ENCODE peak calls at places on chromosome 19, in four cellular contexts. U is adrenal gland, F is ascending aorta, T is psoas muscle. V is an unnamed sample. For H3K4me1, the result is how much of the 10 kb centered on the place peaks cover.

GRCh38 chr19:5563941-5564612 is 3.7 kb downstream of the TINCR start:
- DNase-seq in F (no peak), U (no peak), T (no peak), V (no peak)

GRCh38 chr19:36120092-36120983 is 5.1 kb downstream of the TBCB start:
- DNase-seq in U (no peak), T (no peak), F (no peak), V (no peak)

GRCh38 chr19:35344511-35345031 is 3.1 kb upstream of the FFAR1 start:
- DNase-seq in T (no peak), U (no peak), F (peak), V (peak)

GRCh38 chr19:35354898-35355297 is 3.4 kb upstream of the FFAR3 start:
- DNase-seq in F (no peak), U (no peak), T (no peak), V (no peak)

GRCh38 chr19:4304509-4305252 is at the start of gene FSD1:
- DNase-seq in T (no peak), U (no peak), F (no peak), V (no peak)

GRCh38 chr19:55451522-55452380 is 8.7 kb upstream of the SHISA7 start:
- DNase-seq in T (no peak), F (no peak), U (no peak), V (no peak)

GRCh38 chr19:55196803-55197202 is 12.5 kb downstream of the PTPRH start:
- DNase-seq in F (no peak), T (no peak), U (no peak), V (no peak)

GRCh38 chr19:43486412-43486811 is 18.1 kb downstream of the PHLDB3 start:
- DNase-seq in T (no peak), U (no peak), F (no peak), V (no peak)

GRCh38 chr19:13101590-13102415 is 855 bp downstream of the LYL1 start:
- DNase-seq in U (no peak), T (no peak), F (peak), V (no peak)

GRCh38 chr19:5669212-5669611 is 11.1 kb downstream of the MICOS13 start:
- DNase-seq in U (no peak), F (no peak), T (no peak), V (no peak)

GRCh38 chr19:1244693-1245451 is 3.3 kb downstream of the ATP5F1D start:
- DNase-seq in F (no peak), U (peak), T (peak), V (peak)
- H3K4me1 ChIP-seq in F (half or more), U (half or more), T (half or more), V (half or more)

GRCh38 chr19:2053601-2054389 is 2.8 kb upstream of the MKNK2 start:
- DNase-seq in U (no peak), T (peak), F (no peak), V (peak)
- H3K4me1 ChIP-seq in U (under half), T (under half), F (under half), V (half or more)

DNA sequence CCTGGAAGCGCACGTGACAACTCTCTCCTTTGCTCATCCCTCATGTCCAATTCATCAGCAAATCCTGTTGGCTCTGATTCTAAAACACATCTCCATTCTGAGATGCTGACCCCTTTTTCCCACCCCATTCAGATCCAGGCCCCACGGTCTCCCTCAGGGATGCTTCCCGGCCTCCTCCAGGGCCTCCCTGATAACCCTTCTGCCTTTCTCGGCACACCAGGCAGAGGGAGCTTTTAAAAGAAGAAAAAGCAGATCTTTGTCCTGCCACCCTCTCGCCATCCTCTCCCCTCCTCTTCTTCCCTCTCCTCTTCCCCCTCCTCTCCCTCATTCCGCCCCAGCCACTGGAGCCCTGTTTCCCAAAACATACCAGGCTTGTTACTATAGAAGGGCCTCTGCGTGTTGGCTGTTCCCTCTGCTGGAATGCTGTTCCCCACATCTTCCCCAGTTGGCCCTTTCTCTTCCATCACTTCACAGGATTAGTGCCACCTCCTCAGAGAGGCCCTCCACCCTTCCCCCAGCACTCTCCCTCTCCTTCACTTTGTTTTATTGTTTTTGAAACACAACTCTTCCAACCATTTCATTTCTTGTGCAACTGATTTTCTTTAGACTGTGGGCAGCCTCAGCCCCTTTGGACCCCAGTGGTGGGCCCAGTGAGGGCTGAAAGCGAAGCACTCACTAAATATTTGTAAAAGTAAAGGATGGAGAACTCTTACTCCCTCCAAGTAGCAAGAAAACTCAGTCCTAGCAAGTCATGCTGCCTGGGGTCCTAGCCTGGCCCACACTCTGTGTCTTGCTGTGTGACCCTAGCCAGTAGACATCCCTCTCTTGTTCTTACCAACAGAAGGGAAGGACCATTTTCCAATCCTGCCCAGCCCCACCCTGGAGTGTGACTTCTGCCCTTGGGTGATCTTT is 2.5 kb upstream of the CRLF1 start:
- DNase-seq in F (no peak), T (no peak), U (no peak), V (no peak)
- H3K4me1 ChIP-seq in F (under half), T (under half), U (under half), V (under half)

GRCh38 chr19:2012941-2013682 is 2.4 kb downstream of the BTBD2 start:
- DNase-seq in U (no peak), F (no peak), T (no peak), V (no peak)
- H3K4me1 ChIP-seq in U (under half), F (under half), T (under half), V (under half)

GRCh38 chr19:17078038-17078919 is 2.7 kb downstream of the MYO9B start:
- DNase-seq in U (peak), T (no peak), F (no peak), V (no peak)
- H3K4me1 ChIP-seq in U (under half), T (under half), F (half or more), V (under half)

V was measured in body of pancreas.